ENCODE peak calls at places on chromosomes 12 and 14, in seven cellular contexts. X is non-pigmented ciliary epithelial cell; Z is activated CD8-positive, alpha-beta memory T cell treated with anti-CD3 and anti-CD28 coated beads for 1 hour; U is fibroblast of mammary gland; J is Calu3; L is cardiac fibroblast; Y is kidney tubule cell. F is an unnamed sample.

GRCh38 chr14:63964063-63964462 is 111.3 kb downstream of the SYNE2 start:
- DNase-seq in Y (no peak), J (no peak), L (no peak), Z (no peak), U (no peak), X (no peak), F (no peak)

GRCh38 chr14:24300326-24300980 is 803 bp downstream of the NOP9 start:
- DNase-seq in X (no peak), J (no peak), U (no peak), L (no peak), Z (no peak), Y (no peak), F (no peak)

GRCh38 chr12:121626853-121627623 is 708 bp downstream of the ORAI1 start:
- DNase-seq in L (peak; percentile 69), Z (peak; percentile 89), X (no peak), J (peak; percentile 72), U (peak; percentile 54), Y (peak; percentile 78), F (no peak)

GRCh38 chr12:20368653-20369163 is 371 bp downstream of the PDE3A start:
- DNase-seq in L (peak; percentile 62), X (no peak), J (peak; percentile 28), U (peak; percentile 40), Y (peak; percentile 18), Z (no peak), F (no peak)

GRCh38 chr14:99589031-99589441 is 15.0 kb downstream of the CCDC85C start:
- DNase-seq in L (no peak), Y (peak; percentile 53), J (no peak), X (no peak), Z (no peak), U (no peak), F (peak; percentile 19)

GRCh38 chr12:57604454-57605307 is at the start of gene DTX3:
- DNase-seq in L (peak; percentile 10), J (peak; percentile 42), Z (no peak), U (peak; percentile 19), X (no peak), Y (peak; percentile 22), F (peak; percentile 46)

GRCh38 chr12:5487971-5488955 is 56.4 kb downstream of the NTF3 start:
- DNase-seq in L (peak; percentile 2), X (no peak), Z (no peak), Y (peak; percentile 7), U (no peak), J (no peak), F (no peak)

GRCh38 chr12:95663525-95663924 is 112.2 kb upstream of the USP44 start:
- DNase-seq in J (no peak), U (no peak), X (no peak), Z (no peak), Y (no peak), L (peak; percentile 47), F (no peak)

GRCh38 chr12:49698619-49699545 is 8.3 kb downstream of the FMNL3 start:
- DNase-seq in U (peak; percentile 65), Z (no peak), X (no peak), J (no peak), L (peak; percentile 73), Y (peak; percentile 84), F (no peak)

GRCh38 chr14:79404874-79405273 is 806.4 kb downstream of the DIO2 start:
- DNase-seq in J (no peak), Z (no peak), X (no peak), Y (no peak), L (no peak), U (no peak), F (no peak)

GRCh38 chr14:103543721-103544626 is 15.0 kb downstream of the TRMT61A start:
- DNase-seq in L (no peak), U (no peak), X (no peak), J (no peak), Z (no peak), Y (no peak), F (peak; percentile 88)

GRCh38 chr14:33343016-33343415 is 404.3 kb downstream of the NPAS3 start:
- DNase-seq in U (peak; percentile 44), X (no peak), Y (no peak), Z (no peak), L (peak; percentile 37), J (no peak), F (no peak)

GRCh38 chr12:578743-579449 is 84.3 kb downstream of the NINJ2 start:
- DNase-seq in X (no peak), Z (no peak), J (no peak), U (no peak), Y (no peak), L (no peak), F (no peak)

GRCh38 chr12:108649126-108649525 is 15.4 kb upstream of the SELPLG start:
- DNase-seq in X (peak; percentile 38), Z (no peak), L (peak; percentile 84), J (no peak), U (peak; percentile 83), Y (no peak), F (no peak)

GRCh38 chr12:29273178-29273843 is 107.7 kb downstream of the ERGIC2 start:
- DNase-seq in Y (no peak), U (no peak), L (no peak), J (no peak), X (no peak), Z (no peak), F (no peak)

GRCh38 chr14:61616524-61617185 is 78.7 kb upstream of the HIF1A start:
- DNase-seq in Y (peak; percentile 79), U (peak; percentile 78), J (no peak), X (no peak), Z (no peak), L (peak; percentile 80), F (no peak)

GRCh38 chr14:58280954-58281787 is 17.2 kb upstream of the ARID4A start:
- DNase-seq in Y (peak; percentile 99), L (peak; percentile 96), U (peak; percentile 84), Z (no peak), X (peak; percentile 83), J (peak; percentile 66), F (peak; percentile 34)

GRCh38 chr12:65509953-65510352 is 231.5 kb downstream of the MSRB3 start:
- DNase-seq in Z (no peak), J (no peak), U (peak; percentile 76), X (no peak), L (no peak), Y (no peak), F (no peak)

GRCh38 chr12:131273291-131273845 is 319.7 kb downstream of the ADGRD1 start:
- DNase-seq in X (no peak), Z (no peak), U (no peak), J (no peak), L (no peak), Y (no peak), F (no peak)

GRCh38 chr14:93034671-93034994 is 81.1 kb downstream of the ITPK1 start:
- DNase-seq in L (no peak), Z (no peak), U (no peak), J (no peak), Y (no peak), X (no peak), F (no peak)

GRCh38 chr12:11854011-11854499 is 204.6 kb downstream of the ETV6 start:
- DNase-seq in J (no peak), Z (no peak), Y (no peak), X (no peak), U (no peak), L (no peak), F (no peak)

GRCh38 chr12:10169094-10169493 is 2.8 kb downstream of the OLR1 start:
- DNase-seq in L (peak; percentile 7), U (no peak), X (no peak), Y (no peak), Z (no peak), J (no peak), F (no peak)

GRCh38 chr12:2544213-2544612 is 250.6 kb upstream of the FKBP4 start:
- DNase-seq in Z (no peak), L (no peak), U (no peak), X (no peak), J (no peak), Y (no peak), F (no peak)

GRCh38 chr14:99907761-99908652 is 114.8 kb downstream of the EML1 start:
- DNase-seq in Z (no peak), J (no peak), X (no peak), U (no peak), Y (no peak), L (no peak), F (no peak)

GRCh38 chr12:127803545-127803944 is 463.4 kb upstream of the TMEM132C start:
- DNase-seq in X (no peak), J (no peak), Z (no peak), L (no peak), Y (no peak), U (no peak), F (no peak)

GRCh38 chr12:14810953-14811483 is 3.0 kb downstream of the SMCO3 start:
- DNase-seq in Z (no peak), Y (peak; percentile 54), U (no peak), X (no peak), J (peak; percentile 57), L (peak; percentile 55), F (no peak)

GRCh38 chr12:104653730-104654328 is 197.1 kb downstream of the CHST11 start:
- DNase-seq in L (no peak), J (peak; percentile 49), U (no peak), Z (no peak), Y (no peak), X (no peak), F (no peak)

GRCh38 chr12:18403182-18403581 is 141.9 kb downstream of the PIK3C2G start:
- DNase-seq in Z (no peak), U (no peak), X (no peak), L (no peak), J (no peak), Y (no peak), F (no peak)